ENCODE peak calls at places on chromosomes 2 and 18, in ten cellular contexts. One of them, this sample, is unnamed.

GRCh38 chr2:186429095-186429494 is 57.0 kb upstream of the ZC3H15 start:
- DNase-seq in thyroid gland: no peak
- DNase-seq in lower lobe of right lung: no peak
- DNase-seq in A549: no peak
- DNase-seq in heart left ventricle: no peak
- DNase-seq in neural progenitor cell: no peak
- DNase-seq in spleen: no peak
- DNase-seq in upper lobe of right lung: no peak
- DNase-seq in right atrium auricular region: no peak
- DNase-seq in tibial nerve: no peak
- DNase-seq in this sample: no peak

GRCh38 chr2:207823865-207824264 is 54.2 kb upstream of the FZD5 start:
- DNase-seq in thyroid gland: peak; percentile 31
- DNase-seq in lower lobe of right lung: no peak
- DNase-seq in A549: no peak
- DNase-seq in heart left ventricle: no peak
- DNase-seq in neural progenitor cell: no peak
- DNase-seq in spleen: no peak
- DNase-seq in upper lobe of right lung: no peak
- DNase-seq in right atrium auricular region: no peak
- DNase-seq in tibial nerve: no peak
- DNase-seq in this sample: no peak

GRCh38 chr18:39946623-39947061 is 2008.4 kb upstream of the PIK3C3 start:
- DNase-seq in thyroid gland: peak; percentile 66
- DNase-seq in lower lobe of right lung: no peak
- DNase-seq in A549: peak; percentile 49
- DNase-seq in heart left ventricle: no peak
- DNase-seq in neural progenitor cell: no peak
- DNase-seq in spleen: no peak
- DNase-seq in upper lobe of right lung: no peak
- DNase-seq in right atrium auricular region: no peak
- DNase-seq in tibial nerve: no peak
- DNase-seq in this sample: peak; percentile 15

GRCh38 chr2:224584111-224584764 is 925 bp downstream of the CUL3 start:
- DNase-seq in thyroid gland: peak; percentile 52
- DNase-seq in lower lobe of right lung: peak; percentile 60
- DNase-seq in A549: peak; percentile 16
- DNase-seq in heart left ventricle: peak; percentile 37
- DNase-seq in neural progenitor cell: peak; percentile 68
- DNase-seq in spleen: peak; percentile 88
- DNase-seq in upper lobe of right lung: peak; percentile 69
- DNase-seq in right atrium auricular region: no peak
- DNase-seq in tibial nerve: peak; percentile 36
- DNase-seq in this sample: no peak

GRCh38 chr2:20514596-20515269 is 67.9 kb downstream of the RHOB start:
- DNase-seq in thyroid gland: no peak
- DNase-seq in lower lobe of right lung: no peak
- DNase-seq in A549: peak; percentile 44
- DNase-seq in heart left ventricle: no peak
- DNase-seq in neural progenitor cell: no peak
- DNase-seq in spleen: peak; percentile 43
- DNase-seq in upper lobe of right lung: no peak
- DNase-seq in right atrium auricular region: peak; percentile 79
- DNase-seq in tibial nerve: no peak
- DNase-seq in this sample: peak; percentile 87

GRCh38 chr18:32509121-32509520 is 38.4 kb upstream of the GAREM1 start:
- DNase-seq in thyroid gland: no peak
- DNase-seq in lower lobe of right lung: no peak
- DNase-seq in A549: no peak
- DNase-seq in heart left ventricle: no peak
- DNase-seq in neural progenitor cell: no peak
- DNase-seq in spleen: no peak
- DNase-seq in upper lobe of right lung: no peak
- DNase-seq in right atrium auricular region: no peak
- DNase-seq in tibial nerve: no peak
- DNase-seq in this sample: no peak

GRCh38 chr18:13539843-13540535 is 186.4 kb downstream of the FAM210A start:
- DNase-seq in thyroid gland: no peak
- DNase-seq in lower lobe of right lung: no peak
- DNase-seq in A549: peak; percentile 38
- DNase-seq in heart left ventricle: no peak
- DNase-seq in neural progenitor cell: no peak
- DNase-seq in spleen: no peak
- DNase-seq in upper lobe of right lung: no peak
- DNase-seq in right atrium auricular region: peak; percentile 64
- DNase-seq in tibial nerve: no peak
- DNase-seq in this sample: no peak

GRCh38 chr2:236642125-236642524 is 72.5 kb downstream of the ACKR3 start:
- DNase-seq in thyroid gland: no peak
- DNase-seq in lower lobe of right lung: no peak
- DNase-seq in A549: no peak
- DNase-seq in heart left ventricle: peak; percentile 15
- DNase-seq in neural progenitor cell: no peak
- DNase-seq in spleen: no peak
- DNase-seq in upper lobe of right lung: no peak
- DNase-seq in right atrium auricular region: peak; percentile 66
- DNase-seq in tibial nerve: peak; percentile 50
- DNase-seq in this sample: no peak

GRCh38 chr2:217913415-217913814 is 89.4 kb downstream of the TNS1 start:
- DNase-seq in thyroid gland: no peak
- DNase-seq in lower lobe of right lung: no peak
- DNase-seq in A549: no peak
- DNase-seq in heart left ventricle: no peak
- DNase-seq in neural progenitor cell: no peak
- DNase-seq in spleen: no peak
- DNase-seq in upper lobe of right lung: no peak
- DNase-seq in right atrium auricular region: no peak
- DNase-seq in tibial nerve: no peak
- DNase-seq in this sample: no peak
- H3K4me3 ChIP-seq in thyroid gland: no peak overlapping the region
- H3K4me3 ChIP-seq in lower lobe of right lung: peak overlapping the region; percentile 16
- H3K4me3 ChIP-seq in A549: no peak overlapping the region
- H3K4me3 ChIP-seq in heart left ventricle: no peak overlapping the region
- H3K4me3 ChIP-seq in neural progenitor cell: no peak overlapping the region
- H3K4me3 ChIP-seq in spleen: no peak overlapping the region
- H3K4me3 ChIP-seq in upper lobe of right lung: no peak overlapping the region
- H3K4me3 ChIP-seq in right atrium auricular region: peak overlapping the region; percentile 11
- H3K4me3 ChIP-seq in tibial nerve: no peak overlapping the region
- H3K4me3 ChIP-seq in this sample: no peak overlapping the region

GRCh38 chr18:35672897-35673296 is 91.4 kb downstream of the GALNT1 start:
- DNase-seq in thyroid gland: no peak
- DNase-seq in lower lobe of right lung: no peak
- DNase-seq in A549: no peak
- DNase-seq in heart left ventricle: no peak
- DNase-seq in neural progenitor cell: no peak
- DNase-seq in spleen: no peak
- DNase-seq in upper lobe of right lung: no peak
- DNase-seq in right atrium auricular region: no peak
- DNase-seq in tibial nerve: no peak
- DNase-seq in this sample: peak; percentile 3

GRCh38 chr18:35673682-35674081 is 92.1 kb downstream of the GALNT1 start:
- DNase-seq in thyroid gland: no peak
- DNase-seq in lower lobe of right lung: no peak
- DNase-seq in A549: no peak
- DNase-seq in heart left ventricle: no peak
- DNase-seq in neural progenitor cell: no peak
- DNase-seq in spleen: no peak
- DNase-seq in upper lobe of right lung: no peak
- DNase-seq in right atrium auricular region: no peak
- DNase-seq in tibial nerve: no peak
- DNase-seq in this sample: no peak

DNA sequence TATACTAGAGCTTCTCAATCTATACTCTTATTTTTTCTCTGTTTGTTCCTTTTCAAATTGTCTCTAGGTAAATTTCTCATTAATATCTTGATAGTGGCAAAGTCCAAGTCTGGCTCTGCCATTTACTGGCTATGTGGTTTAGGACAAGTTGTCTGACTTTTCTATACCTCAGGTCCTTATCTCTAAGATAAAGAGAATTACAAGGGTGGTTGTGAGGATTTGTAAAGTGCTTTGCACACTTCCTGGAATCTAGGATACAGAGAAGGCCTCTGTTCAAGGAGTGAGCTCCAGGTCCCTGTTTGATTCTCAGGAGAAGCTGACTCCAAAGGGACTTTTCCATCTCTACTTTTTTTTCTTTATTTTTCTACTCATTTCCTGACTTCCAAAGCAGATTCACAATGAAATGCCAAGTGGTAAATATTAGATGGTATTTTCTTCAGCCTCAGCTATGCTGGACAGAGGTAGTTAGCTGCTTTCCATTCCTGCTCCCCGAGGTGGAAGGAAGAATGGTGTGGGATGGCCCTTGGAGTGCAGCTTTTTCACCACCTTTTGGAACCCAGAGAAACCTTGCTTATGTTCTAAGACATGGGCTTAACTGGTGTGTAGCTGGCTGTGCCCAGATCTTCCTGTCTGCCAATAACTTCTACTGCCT is 90.5 kb downstream of the GALNT1 start:
- DNase-seq in thyroid gland: no peak
- DNase-seq in lower lobe of right lung: no peak
- DNase-seq in A549: no peak
- DNase-seq in heart left ventricle: no peak
- DNase-seq in neural progenitor cell: no peak
- DNase-seq in spleen: no peak
- DNase-seq in upper lobe of right lung: no peak
- DNase-seq in right atrium auricular region: no peak
- DNase-seq in tibial nerve: no peak
- DNase-seq in this sample: no peak
- H3K27ac ChIP-seq in thyroid gland: no peak overlapping the region
- H3K27ac ChIP-seq in lower lobe of right lung: no peak overlapping the region
- H3K27ac ChIP-seq in A549: no peak overlapping the region
- H3K27ac ChIP-seq in heart left ventricle: no peak overlapping the region
- H3K27ac ChIP-seq in neural progenitor cell: no peak overlapping the region
- H3K27ac ChIP-seq in spleen: no peak overlapping the region
- H3K27ac ChIP-seq in upper lobe of right lung: no peak overlapping the region
- H3K27ac ChIP-seq in right atrium auricular region: no peak overlapping the region
- H3K27ac ChIP-seq in tibial nerve: no peak overlapping the region
- H3K27ac ChIP-seq in this sample: no peak overlapping the region

DNA sequence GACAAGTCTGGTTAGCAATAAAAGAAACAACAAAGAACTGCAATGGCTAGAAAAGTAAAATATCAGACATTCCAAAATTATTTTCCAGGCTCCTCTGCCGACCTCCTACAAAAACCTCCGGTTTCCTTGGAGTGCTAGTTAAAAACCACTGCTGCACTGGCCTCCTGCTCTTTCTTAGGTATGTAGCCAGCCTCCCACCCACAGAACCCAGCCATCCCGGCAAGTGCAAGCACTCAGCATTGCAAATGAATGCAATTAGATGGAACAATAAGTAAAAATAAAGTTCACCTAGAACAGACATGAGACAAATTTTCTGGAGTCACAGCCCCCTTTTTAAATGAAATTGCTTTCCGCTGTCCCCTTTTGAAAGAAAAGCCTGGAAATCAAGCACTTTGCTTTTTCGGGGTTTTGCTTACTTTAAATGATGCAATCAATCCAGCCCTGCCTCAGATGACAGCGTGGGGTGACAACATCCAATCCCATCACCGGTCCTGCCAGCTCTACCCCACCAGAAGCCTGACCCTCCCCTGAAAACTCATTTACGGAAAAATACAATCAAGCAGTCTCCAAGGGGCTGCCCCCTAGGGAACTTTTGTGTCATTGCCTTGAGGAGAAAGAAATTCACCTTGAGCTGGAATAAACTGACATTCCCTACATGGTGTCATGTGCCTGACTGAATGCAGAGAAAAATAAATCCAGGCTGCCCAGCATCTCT is 199.8 kb downstream of the EPHA4 start:
- DNase-seq in thyroid gland: no peak
- DNase-seq in lower lobe of right lung: no peak
- DNase-seq in A549: no peak
- DNase-seq in heart left ventricle: no peak
- DNase-seq in neural progenitor cell: peak; percentile 70
- DNase-seq in spleen: no peak
- DNase-seq in upper lobe of right lung: no peak
- DNase-seq in right atrium auricular region: no peak
- DNase-seq in tibial nerve: no peak
- DNase-seq in this sample: no peak
- TF ChIP-seq CTCF in thyroid gland: peak; percentile 32
- TF ChIP-seq CTCF in lower lobe of right lung: no peak
- TF ChIP-seq CTCF in A549: no peak
- TF ChIP-seq CTCF in heart left ventricle: no peak
- TF ChIP-seq CTCF in neural progenitor cell: peak; percentile 59
- TF ChIP-seq CTCF in spleen: no peak
- TF ChIP-seq CTCF in upper lobe of right lung: no peak
- TF ChIP-seq CTCF in right atrium auricular region: no peak
- TF ChIP-seq CTCF in tibial nerve: no peak
- TF ChIP-seq CTCF in this sample: peak; percentile 38

GRCh38 chr2:68768951-68769350 is 34.3 kb downstream of the ARHGAP25 start:
- DNase-seq in thyroid gland: no peak
- DNase-seq in lower lobe of right lung: no peak
- DNase-seq in A549: no peak
- DNase-seq in heart left ventricle: no peak
- DNase-seq in neural progenitor cell: no peak
- DNase-seq in spleen: no peak
- DNase-seq in upper lobe of right lung: no peak
- DNase-seq in right atrium auricular region: no peak
- DNase-seq in tibial nerve: no peak
- DNase-seq in this sample: no peak

GRCh38 chr2:68767031-68767961 is 32.7 kb downstream of the ARHGAP25 start:
- DNase-seq in thyroid gland: peak; percentile 79
- DNase-seq in lower lobe of right lung: no peak
- DNase-seq in A549: no peak
- DNase-seq in heart left ventricle: no peak
- DNase-seq in neural progenitor cell: no peak
- DNase-seq in spleen: peak; percentile 82
- DNase-seq in upper lobe of right lung: no peak
- DNase-seq in right atrium auricular region: no peak
- DNase-seq in tibial nerve: no peak
- DNase-seq in this sample: no peak

GRCh38 chr2:68767996-68768395 is 33.4 kb downstream of the ARHGAP25 start:
- DNase-seq in thyroid gland: no peak
- DNase-seq in lower lobe of right lung: no peak
- DNase-seq in A549: no peak
- DNase-seq in heart left ventricle: no peak
- DNase-seq in neural progenitor cell: no peak
- DNase-seq in spleen: no peak
- DNase-seq in upper lobe of right lung: no peak
- DNase-seq in right atrium auricular region: no peak
- DNase-seq in tibial nerve: no peak
- DNase-seq in this sample: no peak

GRCh38 chr2:68769586-68770270 is 35.1 kb downstream of the ARHGAP25 start:
- DNase-seq in thyroid gland: no peak
- DNase-seq in lower lobe of right lung: no peak
- DNase-seq in A549: no peak
- DNase-seq in heart left ventricle: no peak
- DNase-seq in neural progenitor cell: no peak
- DNase-seq in spleen: no peak
- DNase-seq in upper lobe of right lung: no peak
- DNase-seq in right atrium auricular region: no peak
- DNase-seq in tibial nerve: no peak
- DNase-seq in this sample: no peak

DNA sequence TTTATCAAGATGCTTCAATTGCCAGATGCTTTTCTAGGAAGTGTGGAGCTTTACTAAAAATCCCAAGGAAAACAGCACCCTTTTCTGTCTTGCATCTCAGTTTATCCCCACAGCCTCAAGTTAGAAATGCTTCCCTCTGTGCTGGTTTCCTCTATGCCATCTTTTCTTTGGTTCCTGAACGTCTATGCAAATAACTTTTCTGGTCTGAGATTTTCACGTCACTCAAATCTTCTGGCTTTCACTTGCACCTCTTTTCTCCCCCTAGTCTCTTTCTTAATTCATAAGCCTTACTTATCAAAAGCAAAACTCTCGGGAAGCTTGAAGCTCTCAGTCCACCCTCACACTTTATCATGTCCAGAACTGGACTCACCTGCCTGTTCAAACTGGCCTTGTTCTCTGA is 33.9 kb downstream of the ARHGAP25 start:
- DNase-seq in thyroid gland: no peak
- DNase-seq in lower lobe of right lung: no peak
- DNase-seq in A549: no peak
- DNase-seq in heart left ventricle: no peak
- DNase-seq in neural progenitor cell: no peak
- DNase-seq in spleen: no peak
- DNase-seq in upper lobe of right lung: no peak
- DNase-seq in right atrium auricular region: no peak
- DNase-seq in tibial nerve: no peak
- DNase-seq in this sample: no peak
- H3K4me3 ChIP-seq in thyroid gland: no peak overlapping the region
- H3K4me3 ChIP-seq in lower lobe of right lung: no peak overlapping the region
- H3K4me3 ChIP-seq in A549: no peak overlapping the region
- H3K4me3 ChIP-seq in heart left ventricle: no peak overlapping the region
- H3K4me3 ChIP-seq in neural progenitor cell: no peak overlapping the region
- H3K4me3 ChIP-seq in spleen: no peak overlapping the region
- H3K4me3 ChIP-seq in upper lobe of right lung: no peak overlapping the region
- H3K4me3 ChIP-seq in right atrium auricular region: no peak overlapping the region
- H3K4me3 ChIP-seq in tibial nerve: no peak overlapping the region
- H3K4me3 ChIP-seq in this sample: no peak overlapping the region